ENCODE peak calls at places on chromosome 12, in ten cellular contexts. M, Q, V, L, B, P, K, U, O and Z are unnamed samples.

GRCh38 chr12:5577239-5577638 is 145.3 kb downstream of the NTF3 start:
- DNase-seq in M (no peak), Q (no peak), V (no peak), L (no peak), B (peak; percentile 80), P (no peak), K (no peak), U (no peak), O (peak; percentile 29), Z (no peak)

GRCh38 chr12:122853582-122854245 is 18.5 kb downstream of the HIP1R start:
- DNase-seq in M (no peak), Q (no peak), V (no peak), L (no peak), B (no peak), P (no peak), K (no peak), U (no peak), O (no peak), Z (no peak)

GRCh38 chr12:40946612-40947194 is 241.4 kb upstream of the PDZRN4 start:
- DNase-seq in M (peak; percentile 75), Q (peak; percentile 55), V (peak; percentile 27), L (peak; percentile 30), B (peak; percentile 77), P (no peak), K (no peak), U (peak; percentile 51), O (no peak), Z (no peak)

GRCh38 chr12:11623382-11623781 is 26.1 kb upstream of the ETV6 start:
- DNase-seq in M (peak; percentile 53), Q (peak; percentile 37), V (peak; percentile 38), L (no peak), B (no peak), P (no peak), K (no peak), U (no peak), O (no peak), Z (no peak)

GRCh38 chr12:15978431-15978950 is 67.4 kb downstream of the DERA start:
- DNase-seq in M (peak; percentile 32), Q (peak; percentile 67), V (peak; percentile 90), L (no peak), B (no peak), P (no peak), K (no peak), U (no peak), O (no peak), Z (no peak)

GRCh38 chr12:124557518-124558223 is 9.7 kb downstream of the NCOR2 start:
- DNase-seq in M (no peak), Q (no peak), V (no peak), L (peak; percentile 64), B (peak; percentile 97), P (no peak), K (no peak), U (no peak), O (no peak), Z (no peak)

GRCh38 chr12:57620936-57621496 is 9.8 kb downstream of the ARHGEF25 start:
- DNase-seq in M (no peak), Q (no peak), V (no peak), L (no peak), B (no peak), P (no peak), K (no peak), U (no peak), O (peak; percentile 24), Z (no peak)

GRCh38 chr12:67754933-67755697 is 106.6 kb downstream of the DYRK2 start:
- DNase-seq in M (no peak), Q (no peak), V (no peak), L (no peak), B (no peak), P (no peak), K (no peak), U (no peak), O (no peak), Z (no peak)

GRCh38 chr12:68423175-68423574 is 91.0 kb upstream of the MDM1 start:
- DNase-seq in M (no peak), Q (no peak), V (peak; percentile 72), L (no peak), B (no peak), P (no peak), K (no peak), U (no peak), O (no peak), Z (no peak)